ENCODE peak calls at places on chromosomes 7 and 10, in nine cellular contexts. C is MM.1S, Q is GM23338, S is neural progenitor cell, U is GM23248, E is hepatocyte, I is HCT116, H is SK-N-SH, A is PC-3. T is an unnamed sample. For H3K4me1, the result is how much of the 10 kb centered on the place peaks cover.

GRCh38 chr10:107814865-107815487 is 650.5 kb upstream of the SORCS1 start:
- DNase-seq in U (peak), A (peak), C (peak), S (peak), E (peak), I (no peak), Q (peak), H (peak), T (peak)

GRCh38 chr10:93403741-93404354 is 78.3 kb downstream of the MYOF start:
- DNase-seq in Q (no peak), H (no peak), S (no peak), E (no peak), C (no peak), I (no peak), U (no peak), A (no peak), T (no peak)

GRCh38 chr7:27168265-27168947 is 3.1 kb upstream of the HOXA9 start:
- DNase-seq in E (no peak), C (no peak), S (peak), A (peak), Q (peak), I (no peak), H (peak), U (peak), T (no peak)

GRCh38 chr7:155144371-155144770 is 74.2 kb downstream of the HTR5A start:
- DNase-seq in C (no peak), Q (no peak), I (no peak), H (no peak), E (no peak), S (no peak), U (no peak), A (no peak), T (no peak)

GRCh38 chr7:130152270-130153141 is 52.7 kb downstream of the TMEM209 start:
- DNase-seq in A (no peak), E (no peak), H (no peak), Q (no peak), C (no peak), I (no peak), U (peak), S (no peak), T (no peak)

GRCh38 chr10:1359599-1359955 is 303.4 kb downstream of the WDR37 start:
- DNase-seq in Q (no peak), A (no peak), I (no peak), E (no peak), U (no peak), C (no peak), H (no peak), S (no peak), T (no peak)

GRCh38 chr7:63054191-63054661 is 944.4 kb upstream of the ZNF722 start:
- DNase-seq in A (no peak), E (no peak), C (no peak), H (no peak), I (no peak), U (peak), S (no peak), Q (no peak), T (no peak)

GRCh38 chr7:92691578-92691977 is 101.4 kb upstream of the FAM133B start:
- DNase-seq in E (peak), U (peak), A (peak), H (peak), C (peak), Q (peak), I (peak), S (peak), T (peak)

GRCh38 chr7:143299840-143300239 is 11.7 kb downstream of the CASP2 start:
- DNase-seq in E (peak), C (peak), U (peak), Q (peak), S (peak), A (peak), H (peak), I (peak), T (peak)

GRCh38 chr10:69087600-69088470 is at the start of gene SRGN:
- DNase-seq in A (peak), S (no peak), E (no peak), C (peak), U (peak), I (no peak), H (no peak), Q (no peak), T (peak)

GRCh38 chr10:11763501-11763861 is 21.3 kb downstream of the ECHDC3 start:
- DNase-seq in C (no peak), I (no peak), S (no peak), A (no peak), U (no peak), Q (no peak), H (no peak), E (no peak), T (no peak)

GRCh38 chr10:29957887-29958330 is 101.5 kb downstream of the JCAD start:
- DNase-seq in I (no peak), E (no peak), C (no peak), A (no peak), H (no peak), Q (no peak), S (no peak), U (no peak), T (no peak)
- H3K4me2 ChIP-seq in I (no peak), E (peak), C (no peak), A (no peak), H (peak), Q (no peak), S (peak), U (no peak), T (no peak)

DNA sequence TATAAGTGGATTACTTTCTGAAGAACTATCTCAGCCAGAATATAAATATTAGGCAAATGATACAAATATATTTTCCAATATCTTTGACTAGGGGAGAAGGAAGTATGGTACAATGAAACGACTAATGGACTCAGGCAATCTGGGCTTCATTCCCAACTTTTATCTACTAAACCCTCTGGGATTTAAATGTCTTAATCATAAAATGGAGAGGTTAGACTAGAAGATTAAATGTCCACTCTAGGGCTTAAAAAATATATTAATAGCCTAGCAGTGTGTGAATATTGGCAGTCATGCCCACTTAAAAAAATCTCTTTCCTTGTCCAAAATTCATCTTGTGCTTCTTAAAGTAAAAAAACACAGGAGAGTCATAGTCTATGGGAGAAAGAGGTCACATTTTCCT is 98.3 kb downstream of the CTTNBP2 start:
- DNase-seq in U (no peak), Q (no peak), A (no peak), E (no peak), S (no peak), H (no peak), C (no peak), I (no peak), T (no peak)
- TF ChIP-seq EZH2phosphoT487 in U (no peak), Q (no peak), A (no peak), E (no peak), S (no peak), H (no peak), C (no peak), I (no peak), T (no peak)

GRCh38 chr7:929311-929711 is 25.2 kb downstream of the ADAP1 start:
- DNase-seq in U (peak), C (no peak), S (no peak), I (no peak), H (no peak), Q (no peak), E (no peak), A (no peak), T (no peak)
- H3K4me1 ChIP-seq in U (under half), C (under half), S (under half), I (under half), H (under half), Q (under half), E (under half), A (under half), T (under half)

DNA sequence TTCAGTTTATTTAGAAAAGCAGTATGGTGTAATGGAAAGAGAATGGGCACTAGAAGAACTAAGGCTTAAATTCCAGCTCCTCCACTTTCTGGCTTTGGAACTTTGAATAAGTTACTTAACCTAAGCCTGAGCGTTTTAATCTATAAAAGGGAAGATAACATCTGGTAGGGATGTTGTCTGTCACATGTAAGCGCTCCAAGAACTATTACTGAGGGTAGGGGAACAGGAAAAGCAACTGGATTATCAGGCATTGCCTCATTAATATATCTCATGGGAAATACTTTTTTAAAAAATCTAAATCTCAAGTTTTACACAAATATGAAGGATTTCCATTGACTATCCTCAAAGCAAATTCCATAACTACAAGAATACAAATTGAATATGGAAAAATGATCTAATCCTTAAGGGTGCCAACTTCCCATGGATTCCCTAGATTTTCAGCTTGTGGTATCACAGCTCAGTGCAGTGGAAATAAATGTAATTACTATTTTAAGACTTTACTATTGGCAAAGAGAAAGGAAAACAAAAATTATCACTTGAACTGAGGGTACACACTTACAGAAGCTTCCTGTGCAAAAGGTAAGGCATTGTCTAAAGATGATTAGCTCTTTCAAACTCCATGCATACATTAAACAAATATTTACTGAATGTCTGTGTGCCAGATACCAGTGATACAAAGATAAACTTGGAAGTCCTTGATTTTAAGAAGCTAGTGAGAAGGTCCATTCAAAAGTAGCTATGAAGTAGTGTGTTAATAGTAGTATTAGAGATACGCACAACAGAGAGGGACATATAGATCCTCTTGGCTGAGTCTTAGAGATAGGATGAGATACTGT is 38.4 kb downstream of the NT5C2 start:
- DNase-seq in E (no peak), I (no peak), A (peak), U (peak), S (peak), Q (no peak), C (no peak), H (no peak), T (no peak)
- H3K4me2 ChIP-seq in E (peak), I (no peak), A (peak), U (peak), S (peak), Q (peak), C (no peak), H (no peak), T (no peak)

GRCh38 chr7:97372882-97373281 is 255.4 kb downstream of the SDHAF3 start:
- DNase-seq in U (no peak), I (no peak), H (no peak), A (no peak), C (no peak), S (no peak), E (no peak), Q (no peak), T (no peak)
- TF ChIP-seq EZH2phosphoT487 in U (no peak), I (no peak), H (no peak), A (no peak), C (no peak), S (no peak), E (no peak), Q (no peak), T (no peak)

GRCh38 chr7:28433039-28433438 is 20.7 kb downstream of the CREB5 start:
- DNase-seq in Q (no peak), I (no peak), H (no peak), A (no peak), C (no peak), S (no peak), U (no peak), E (no peak), T (no peak)
- H3K4me1 ChIP-seq in Q (half or more), I (under half), H (under half), A (under half), C (under half), S (under half), U (under half), E (under half), T (under half)

GRCh38 chr10:14518141-14518540 is 187.4 kb upstream of the FRMD4A start:
- DNase-seq in A (no peak), Q (no peak), E (no peak), H (no peak), C (no peak), U (no peak), S (no peak), I (no peak), T (no peak)
- H3K4me2 ChIP-seq in A (no peak), Q (no peak), E (no peak), H (no peak), C (no peak), U (no peak), S (no peak), I (no peak), T (no peak)

GRCh38 chr10:88095291-88095721 is 231.9 kb downstream of the PTEN start:
- DNase-seq in S (no peak), I (no peak), Q (no peak), E (peak), U (peak), C (no peak), H (no peak), A (no peak), T (no peak)
- TF ChIP-seq EZH2phosphoT487 in S (no peak), I (no peak), Q (no peak), E (peak), U (peak), C (no peak), H (no peak), A (no peak), T (no peak)